ENCODE peak calls at places on chromosome 11, in eight cellular contexts. O is CD4-positive, alpha-beta memory T cell; H is upper lobe of right lung; P is Panc1; I is right atrium auricular region; V is HL-60; Y is endodermal cell; T is aorta. X is an unnamed sample. For H3K27me3, the result is how much of the 10 kb centered on the place peaks cover.

GRCh38 chr11:65572356-65573043 is at the start of gene FAM89B:
- DNase-seq in O (peak), H (peak), P (no peak), I (peak), V (peak), Y (peak), T (peak), X (peak)

GRCh38 chr11:45150943-45151342 is 4.5 kb downstream of the PRDM11 start:
- DNase-seq in O (no peak), H (no peak), P (no peak), I (no peak), V (no peak), Y (no peak), T (no peak), X (no peak)

GRCh38 chr11:11444027-11444799 is 91.2 kb upstream of the CSNK2A3 start:
- DNase-seq in O (no peak), H (no peak), P (no peak), I (no peak), V (no peak), Y (no peak), T (no peak), X (no peak)

GRCh38 chr11:78371221-78371899 is 46.3 kb downstream of the GAB2 start:
- DNase-seq in O (no peak), H (no peak), P (no peak), I (no peak), V (no peak), Y (no peak), T (no peak), X (no peak)

GRCh38 chr11:126162286-126163030 is 49.0 kb downstream of the RPUSD4 start:
- DNase-seq in O (no peak), H (no peak), P (no peak), I (no peak), V (no peak), Y (no peak), T (no peak), X (no peak)

GRCh38 chr11:1306186-1307162 is 3.0 kb downstream of the TOLLIP start:
- DNase-seq in O (no peak), H (no peak), P (no peak), I (no peak), V (no peak), Y (peak), T (no peak), X (no peak)

GRCh38 chr11:65559951-65560537 is 1.9 kb upstream of the LTBP3 start:
- DNase-seq in O (peak), H (no peak), P (no peak), I (no peak), V (no peak), Y (peak), T (no peak), X (no peak)

GRCh38 chr11:62539238-62539925 is 7.2 kb downstream of the AHNAK start:
- DNase-seq in O (peak), H (peak), P (no peak), I (no peak), V (no peak), Y (peak), T (peak), X (no peak)

GRCh38 chr11:85590848-85591483 is 36.2 kb downstream of the DLG2 start:
- DNase-seq in O (no peak), H (no peak), P (peak), I (no peak), V (no peak), Y (no peak), T (no peak), X (no peak)

GRCh38 chr11:123822022-123822421 is 15.9 kb upstream of the OR6M1 start:
- DNase-seq in O (no peak), H (no peak), P (no peak), I (no peak), V (no peak), Y (no peak), T (no peak), X (no peak)

GRCh38 chr11:27020736-27021135 is 19.9 kb upstream of the BBOX1 start:
- DNase-seq in O (no peak), H (no peak), P (no peak), I (no peak), V (no peak), Y (no peak), T (no peak), X (no peak)

GRCh38 chr11:96306933-96307747 is 35.9 kb downstream of the MAML2 start:
- DNase-seq in O (no peak), H (no peak), P (peak), I (peak), V (no peak), Y (peak), T (peak), X (peak)

GRCh38 chr11:61912530-61912898 is 4.9 kb downstream of the RAB3IL1 start:
- DNase-seq in O (no peak), H (peak), P (no peak), I (no peak), V (peak), Y (peak), T (peak), X (peak)

DNA sequence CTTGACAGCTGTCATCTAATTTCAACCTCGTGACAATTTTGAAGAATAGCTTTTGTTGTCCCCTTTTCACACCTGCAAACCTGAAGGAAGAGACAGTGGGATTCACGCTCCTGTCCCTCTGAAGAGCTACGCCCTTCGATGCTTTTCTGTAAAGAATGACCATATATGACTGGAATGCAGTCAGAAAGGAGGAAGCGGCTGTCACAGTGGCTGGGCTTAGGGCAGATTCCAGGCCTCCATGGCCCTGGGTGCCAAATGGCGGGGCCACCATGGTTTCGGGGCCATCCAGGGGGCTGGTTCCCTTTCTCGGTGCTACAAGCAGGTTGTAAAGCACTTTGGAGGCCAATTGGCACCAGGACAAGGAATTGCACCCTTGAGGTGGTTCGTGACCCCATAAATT is 22.2 kb upstream of the FGF19 start:
- DNase-seq in O (no peak), H (no peak), P (no peak), I (no peak), V (no peak), Y (peak), T (no peak), X (no peak)
- H3K27me3 ChIP-seq in O (under half), H (under half), P (under half), I (under half), V (under half), Y (under half), T (under half), X (under half)

GRCh38 chr11:119916568-119916967 is 187.6 kb upstream of the NECTIN1 start:
- DNase-seq in O (no peak), H (no peak), P (no peak), I (no peak), V (no peak), Y (no peak), T (no peak), X (no peak)

GRCh38 chr11:119919656-119920055 is 190.7 kb upstream of the NECTIN1 start:
- DNase-seq in O (no peak), H (no peak), P (no peak), I (no peak), V (no peak), Y (no peak), T (no peak), X (no peak)

GRCh38 chr11:119921571-119921970 is 192.6 kb upstream of the NECTIN1 start:
- DNase-seq in O (no peak), H (no peak), P (no peak), I (no peak), V (no peak), Y (no peak), T (no peak), X (no peak)

GRCh38 chr11:119918356-119918755 is 189.4 kb upstream of the NECTIN1 start:
- DNase-seq in O (no peak), H (no peak), P (no peak), I (no peak), V (no peak), Y (no peak), T (no peak), X (no peak)

GRCh38 chr11:119920666-119921065 is 191.7 kb upstream of the NECTIN1 start:
- DNase-seq in O (no peak), H (no peak), P (no peak), I (no peak), V (no peak), Y (no peak), T (no peak), X (no peak)
- H3K27me3 ChIP-seq in O (under half), H (under half), P (half or more), I (under half), V (under half), Y (under half), T (under half), X (under half)

GRCh38 chr11:2574043-2574552 is 125.7 kb downstream of the KCNQ1OT1 start:
- DNase-seq in O (no peak), H (peak), P (no peak), I (no peak), V (no peak), Y (peak), T (peak), X (peak)

GRCh38 chr11:2572491-2573239 is 127.1 kb downstream of the KCNQ1OT1 start:
- DNase-seq in O (no peak), H (peak), P (no peak), I (no peak), V (no peak), Y (peak), T (peak), X (peak)

GRCh38 chr11:2574553-2575535 is 125.0 kb downstream of the KCNQ1OT1 start:
- DNase-seq in O (peak), H (peak), P (no peak), I (no peak), V (no peak), Y (peak), T (peak), X (peak)

GRCh38 chr11:2571598-2572281 is 126.9 kb downstream of the KCNQ1 start:
- DNase-seq in O (peak), H (peak), P (no peak), I (no peak), V (no peak), Y (no peak), T (peak), X (peak)

GRCh38 chr11:2573240-2574042 is 126.4 kb downstream of the KCNQ1OT1 start:
- DNase-seq in O (no peak), H (peak), P (no peak), I (no peak), V (no peak), Y (peak), T (peak), X (peak)
- H3K27me3 ChIP-seq in O (under half), H (under half), P (under half), I (under half), V (under half), Y (under half), T (under half), X (under half)

DNA sequence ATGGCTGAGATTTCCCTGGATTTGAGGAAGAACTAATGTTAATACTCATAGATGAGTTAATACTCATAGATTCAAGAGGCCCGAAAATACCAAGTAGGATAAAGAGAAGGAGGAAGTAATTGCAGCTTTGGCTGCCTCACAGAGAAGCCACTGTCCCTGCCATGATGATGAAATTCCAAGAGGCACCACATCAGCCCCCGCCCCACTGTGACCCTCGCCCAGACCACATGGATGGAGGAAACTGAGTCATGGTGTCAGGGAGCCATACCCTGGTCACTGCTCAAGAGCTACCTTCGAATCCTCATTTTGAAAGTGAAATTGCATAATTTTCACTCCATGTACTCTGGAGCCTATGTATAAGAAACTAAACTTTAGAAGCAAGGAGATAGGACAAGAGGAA is 92.9 kb upstream of the SLC22A12 start:
- DNase-seq in O (no peak), H (no peak), P (no peak), I (no peak), V (peak), Y (no peak), T (no peak), X (no peak)
- H3K27me3 ChIP-seq in O (under half), H (under half), P (under half), I (under half), V (under half), Y (under half), T (under half), X (under half)

DNA sequence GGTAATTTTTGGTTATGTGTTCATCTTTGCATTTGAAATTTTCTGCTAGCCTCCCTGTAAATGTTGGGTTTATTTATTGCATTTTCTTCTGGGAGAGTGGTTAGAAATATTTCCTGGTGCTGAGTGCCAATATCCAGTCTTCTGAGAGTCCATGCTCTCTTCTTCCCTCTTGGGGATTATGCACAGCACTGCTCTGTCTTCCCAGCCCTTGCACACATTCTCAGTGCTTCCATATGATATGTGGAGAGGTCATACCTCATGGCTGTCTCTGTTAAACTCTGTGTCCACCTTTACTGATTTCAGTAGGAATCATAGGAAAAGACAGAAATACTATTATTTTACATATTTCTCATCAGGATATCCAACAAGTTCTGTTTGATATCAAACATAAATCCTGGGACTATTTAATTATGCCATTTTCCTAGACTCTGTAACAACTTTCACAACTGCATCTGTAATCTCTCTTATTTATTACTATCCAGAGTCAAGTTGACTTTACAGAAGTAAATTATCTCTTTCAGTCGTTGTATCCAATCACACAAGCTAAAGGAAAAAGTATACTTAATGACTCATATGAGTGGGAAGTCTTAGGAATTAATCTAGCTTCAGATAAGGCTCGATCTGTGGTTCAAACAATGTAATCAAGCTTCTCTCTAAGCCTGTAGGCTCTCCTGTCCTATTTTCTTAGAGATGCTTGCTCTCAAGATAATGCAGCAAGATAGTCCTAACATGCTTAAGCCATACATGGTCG is 2.7 kb upstream of the NXPE1 start:
- DNase-seq in O (no peak), H (no peak), P (no peak), I (no peak), V (no peak), Y (no peak), T (no peak), X (no peak)
- H3K27me3 ChIP-seq in O (under half), H (under half), P (under half), I (under half), V (under half), Y (under half), T (under half), X (under half)